ENCODE peak calls at places on chromosomes 1 and 21, in ten cellular contexts. One of them, this sample, is unnamed.

GRCh38 chr1:96472471-96472870 is 249.1 kb upstream of the PTBP2 start:
- DNase-seq in Calu3: no peak
- DNase-seq in nucleus accumbens: no peak
- DNase-seq in left cardiac atrium: no peak
- DNase-seq in HEK293T: no peak
- DNase-seq in CD4-positive, CD25-positive, alpha-beta regulatory T cell: no peak
- DNase-seq in stimulated activated CD8-positive, alpha-beta memory T cell treated with anti-CD3 and anti-CD28 coated beads, Interleukin-4, amount 100 ng/mL, for 4 hours: no peak
- DNase-seq in IMR-90: peak; percentile 90
- DNase-seq in neural crest cell: no peak
- DNase-seq in A549: no peak
- DNase-seq in this sample: no peak

GRCh38 chr1:47792786-47793185 is 204.4 kb downstream of the TRABD2B start:
- DNase-seq in Calu3: no peak
- DNase-seq in nucleus accumbens: no peak
- DNase-seq in left cardiac atrium: no peak
- DNase-seq in HEK293T: no peak
- DNase-seq in CD4-positive, CD25-positive, alpha-beta regulatory T cell: no peak
- DNase-seq in stimulated activated CD8-positive, alpha-beta memory T cell treated with anti-CD3 and anti-CD28 coated beads, Interleukin-4, amount 100 ng/mL, for 4 hours: no peak
- DNase-seq in IMR-90: no peak
- DNase-seq in neural crest cell: no peak
- DNase-seq in A549: no peak
- DNase-seq in this sample: no peak

GRCh38 chr1:209689484-209689883 is 14.3 kb downstream of the G0S2 start:
- DNase-seq in Calu3: peak; percentile 45
- DNase-seq in nucleus accumbens: no peak
- DNase-seq in left cardiac atrium: no peak
- DNase-seq in HEK293T: no peak
- DNase-seq in CD4-positive, CD25-positive, alpha-beta regulatory T cell: no peak
- DNase-seq in stimulated activated CD8-positive, alpha-beta memory T cell treated with anti-CD3 and anti-CD28 coated beads, Interleukin-4, amount 100 ng/mL, for 4 hours: no peak
- DNase-seq in IMR-90: no peak
- DNase-seq in neural crest cell: no peak
- DNase-seq in A549: no peak
- DNase-seq in this sample: peak; percentile 92

GRCh38 chr1:54608561-54609230 is 14.6 kb downstream of the FAM151A start:
- DNase-seq in Calu3: no peak
- DNase-seq in nucleus accumbens: no peak
- DNase-seq in left cardiac atrium: no peak
- DNase-seq in HEK293T: no peak
- DNase-seq in CD4-positive, CD25-positive, alpha-beta regulatory T cell: no peak
- DNase-seq in stimulated activated CD8-positive, alpha-beta memory T cell treated with anti-CD3 and anti-CD28 coated beads, Interleukin-4, amount 100 ng/mL, for 4 hours: no peak
- DNase-seq in IMR-90: no peak
- DNase-seq in neural crest cell: no peak
- DNase-seq in A549: no peak
- DNase-seq in this sample: no peak

GRCh38 chr1:7044471-7044805 is 259.2 kb downstream of the CAMTA1 start:
- DNase-seq in Calu3: no peak
- DNase-seq in nucleus accumbens: no peak
- DNase-seq in left cardiac atrium: no peak
- DNase-seq in HEK293T: no peak
- DNase-seq in CD4-positive, CD25-positive, alpha-beta regulatory T cell: no peak
- DNase-seq in stimulated activated CD8-positive, alpha-beta memory T cell treated with anti-CD3 and anti-CD28 coated beads, Interleukin-4, amount 100 ng/mL, for 4 hours: no peak
- DNase-seq in IMR-90: no peak
- DNase-seq in neural crest cell: no peak
- DNase-seq in A549: no peak
- DNase-seq in this sample: no peak

GRCh38 chr1:182484531-182485257 is 34.7 kb downstream of the RGSL1 start:
- DNase-seq in Calu3: peak; percentile 44
- DNase-seq in nucleus accumbens: no peak
- DNase-seq in left cardiac atrium: no peak
- DNase-seq in HEK293T: peak; percentile 58
- DNase-seq in CD4-positive, CD25-positive, alpha-beta regulatory T cell: no peak
- DNase-seq in stimulated activated CD8-positive, alpha-beta memory T cell treated with anti-CD3 and anti-CD28 coated beads, Interleukin-4, amount 100 ng/mL, for 4 hours: no peak
- DNase-seq in IMR-90: no peak
- DNase-seq in neural crest cell: no peak
- DNase-seq in A549: no peak
- DNase-seq in this sample: peak; percentile 56

GRCh38 chr1:46184920-46185658 is 8.8 kb upstream of the P3R3URF start:
- DNase-seq in Calu3: no peak
- DNase-seq in nucleus accumbens: no peak
- DNase-seq in left cardiac atrium: no peak
- DNase-seq in HEK293T: no peak
- DNase-seq in CD4-positive, CD25-positive, alpha-beta regulatory T cell: no peak
- DNase-seq in stimulated activated CD8-positive, alpha-beta memory T cell treated with anti-CD3 and anti-CD28 coated beads, Interleukin-4, amount 100 ng/mL, for 4 hours: no peak
- DNase-seq in IMR-90: no peak
- DNase-seq in neural crest cell: no peak
- DNase-seq in A549: no peak
- DNase-seq in this sample: no peak

GRCh38 chr1:183483224-183483623 is 10.9 kb downstream of the SMG7 start:
- DNase-seq in Calu3: no peak
- DNase-seq in nucleus accumbens: no peak
- DNase-seq in left cardiac atrium: no peak
- DNase-seq in HEK293T: no peak
- DNase-seq in CD4-positive, CD25-positive, alpha-beta regulatory T cell: no peak
- DNase-seq in stimulated activated CD8-positive, alpha-beta memory T cell treated with anti-CD3 and anti-CD28 coated beads, Interleukin-4, amount 100 ng/mL, for 4 hours: no peak
- DNase-seq in IMR-90: no peak
- DNase-seq in neural crest cell: no peak
- DNase-seq in A549: no peak
- DNase-seq in this sample: no peak

GRCh38 chr1:217889401-217889800 is 258.3 kb downstream of the SPATA17 start:
- DNase-seq in Calu3: peak; percentile 42
- DNase-seq in nucleus accumbens: no peak
- DNase-seq in left cardiac atrium: peak; percentile 22
- DNase-seq in HEK293T: peak; percentile 12
- DNase-seq in CD4-positive, CD25-positive, alpha-beta regulatory T cell: no peak
- DNase-seq in stimulated activated CD8-positive, alpha-beta memory T cell treated with anti-CD3 and anti-CD28 coated beads, Interleukin-4, amount 100 ng/mL, for 4 hours: no peak
- DNase-seq in IMR-90: peak; percentile 2
- DNase-seq in neural crest cell: peak; percentile 32
- DNase-seq in A549: no peak
- DNase-seq in this sample: peak; percentile 58

GRCh38 chr21:22044431-22044830 is 1046.2 kb downstream of the NCAM2 start:
- DNase-seq in Calu3: no peak
- DNase-seq in nucleus accumbens: no peak
- DNase-seq in left cardiac atrium: no peak
- DNase-seq in HEK293T: no peak
- DNase-seq in CD4-positive, CD25-positive, alpha-beta regulatory T cell: no peak
- DNase-seq in stimulated activated CD8-positive, alpha-beta memory T cell treated with anti-CD3 and anti-CD28 coated beads, Interleukin-4, amount 100 ng/mL, for 4 hours: no peak
- DNase-seq in IMR-90: no peak
- DNase-seq in neural crest cell: no peak
- DNase-seq in A549: no peak
- DNase-seq in this sample: no peak

GRCh38 chr1:22039594-22040347 is 12.7 kb upstream of the CDC42 start:
- DNase-seq in Calu3: peak; percentile 69
- DNase-seq in nucleus accumbens: no peak
- DNase-seq in left cardiac atrium: peak; percentile 80
- DNase-seq in HEK293T: peak; percentile 36
- DNase-seq in CD4-positive, CD25-positive, alpha-beta regulatory T cell: peak; percentile 97
- DNase-seq in stimulated activated CD8-positive, alpha-beta memory T cell treated with anti-CD3 and anti-CD28 coated beads, Interleukin-4, amount 100 ng/mL, for 4 hours: peak; percentile 60
- DNase-seq in IMR-90: peak; percentile 35
- DNase-seq in neural crest cell: no peak
- DNase-seq in A549: no peak
- DNase-seq in this sample: peak; percentile 55

GRCh38 chr1:65558215-65558614 is 137.7 kb downstream of the LEPR start:
- DNase-seq in Calu3: no peak
- DNase-seq in nucleus accumbens: no peak
- DNase-seq in left cardiac atrium: no peak
- DNase-seq in HEK293T: no peak
- DNase-seq in CD4-positive, CD25-positive, alpha-beta regulatory T cell: no peak
- DNase-seq in stimulated activated CD8-positive, alpha-beta memory T cell treated with anti-CD3 and anti-CD28 coated beads, Interleukin-4, amount 100 ng/mL, for 4 hours: no peak
- DNase-seq in IMR-90: no peak
- DNase-seq in neural crest cell: no peak
- DNase-seq in A549: no peak
- DNase-seq in this sample: peak; percentile 46

This sample was measured in MCF 10A.